ENCODE peak calls at places on chromosomes 16 and 17, in eight cellular contexts. One of them, this sample, is unnamed.

GRCh38 chr17:17205368-17206148 is 575 bp downstream of the PLD6 start:
- DNase-seq in AG04450: no peak
- DNase-seq in CD4-positive, alpha-beta T cell: peak; percentile 41
- DNase-seq in left lung: peak; percentile 75
- DNase-seq in CD8-positive, alpha-beta T cell: peak; percentile 63
- DNase-seq in CD4-positive, alpha-beta memory T cell: peak; percentile 57
- DNase-seq in CD8-positive, alpha-beta memory T cell: peak; percentile 45
- DNase-seq in testis: peak; percentile 74
- DNase-seq in this sample: no peak

GRCh38 chr16:24921229-24921628 is 75.5 kb downstream of the SLC5A11 start:
- DNase-seq in AG04450: no peak
- DNase-seq in left lung: no peak
- DNase-seq in CD8-positive, alpha-beta T cell: peak; percentile 5
- DNase-seq in testis: no peak
- DNase-seq in CD8-positive, alpha-beta memory T cell: no peak
- DNase-seq in CD4-positive, alpha-beta T cell: no peak
- DNase-seq in CD4-positive, alpha-beta memory T cell: no peak
- DNase-seq in this sample: no peak

GRCh38 chr16:75311383-75311938 is 60.0 kb upstream of the BCAR1 start:
- DNase-seq in testis: no peak
- DNase-seq in left lung: no peak
- DNase-seq in CD4-positive, alpha-beta T cell: no peak
- DNase-seq in CD8-positive, alpha-beta memory T cell: no peak
- DNase-seq in CD8-positive, alpha-beta T cell: no peak
- DNase-seq in AG04450: no peak
- DNase-seq in CD4-positive, alpha-beta memory T cell: no peak
- DNase-seq in this sample: no peak

GRCh38 chr16:87604572-87605135 is 2.3 kb downstream of the JPH3 start:
- DNase-seq in CD8-positive, alpha-beta memory T cell: no peak
- DNase-seq in CD8-positive, alpha-beta T cell: no peak
- DNase-seq in AG04450: no peak
- DNase-seq in CD4-positive, alpha-beta T cell: no peak
- DNase-seq in CD4-positive, alpha-beta memory T cell: no peak
- DNase-seq in left lung: no peak
- DNase-seq in testis: no peak
- DNase-seq in this sample: no peak

GRCh38 chr16:1762879-1763520 is 8.3 kb downstream of the NME3 start:
- DNase-seq in AG04450: no peak
- DNase-seq in testis: no peak
- DNase-seq in left lung: no peak
- DNase-seq in CD4-positive, alpha-beta memory T cell: no peak
- DNase-seq in CD8-positive, alpha-beta memory T cell: no peak
- DNase-seq in CD4-positive, alpha-beta T cell: no peak
- DNase-seq in CD8-positive, alpha-beta T cell: no peak
- DNase-seq in this sample: no peak

GRCh38 chr16:425740-426114 is 278 bp downstream of the RAB11FIP3 start:
- DNase-seq in left lung: no peak
- DNase-seq in CD8-positive, alpha-beta memory T cell: no peak
- DNase-seq in testis: no peak
- DNase-seq in CD4-positive, alpha-beta memory T cell: no peak
- DNase-seq in AG04450: no peak
- DNase-seq in CD4-positive, alpha-beta T cell: no peak
- DNase-seq in CD8-positive, alpha-beta T cell: no peak
- DNase-seq in this sample: no peak

GRCh38 chr16:84042879-84043485 is 387 bp upstream of the SLC38A8 start:
- DNase-seq in left lung: no peak
- DNase-seq in testis: no peak
- DNase-seq in AG04450: no peak
- DNase-seq in CD8-positive, alpha-beta T cell: no peak
- DNase-seq in CD4-positive, alpha-beta T cell: no peak
- DNase-seq in CD4-positive, alpha-beta memory T cell: no peak
- DNase-seq in CD8-positive, alpha-beta memory T cell: no peak
- DNase-seq in this sample: no peak

GRCh38 chr16:1812732-1813163 is 13.9 kb downstream of the HAGH start:
- DNase-seq in CD4-positive, alpha-beta memory T cell: peak; percentile 39
- DNase-seq in CD4-positive, alpha-beta T cell: peak; percentile 33
- DNase-seq in left lung: peak; percentile 84
- DNase-seq in AG04450: peak; percentile 74
- DNase-seq in CD8-positive, alpha-beta memory T cell: peak; percentile 51
- DNase-seq in testis: peak; percentile 74
- DNase-seq in CD8-positive, alpha-beta T cell: peak; percentile 55
- DNase-seq in this sample: peak; percentile 20

GRCh38 chr17:66673668-66674276 is 161.1 kb upstream of the CACNG5 start:
- DNase-seq in CD4-positive, alpha-beta memory T cell: peak; percentile 88
- DNase-seq in CD8-positive, alpha-beta memory T cell: peak; percentile 77
- DNase-seq in left lung: no peak
- DNase-seq in testis: peak; percentile 64
- DNase-seq in CD8-positive, alpha-beta T cell: peak; percentile 53
- DNase-seq in CD4-positive, alpha-beta T cell: peak; percentile 38
- DNase-seq in AG04450: peak; percentile 39
- DNase-seq in this sample: no peak

GRCh38 chr16:86901483-86901882 is 323.1 kb downstream of the FOXL1 start:
- DNase-seq in testis: no peak
- DNase-seq in AG04450: no peak
- DNase-seq in CD4-positive, alpha-beta T cell: no peak
- DNase-seq in CD4-positive, alpha-beta memory T cell: no peak
- DNase-seq in left lung: no peak
- DNase-seq in CD8-positive, alpha-beta T cell: no peak
- DNase-seq in CD8-positive, alpha-beta memory T cell: no peak
- DNase-seq in this sample: no peak

GRCh38 chr17:77444653-77445029 is 303.9 kb downstream of the SEC14L1 start:
- DNase-seq in CD8-positive, alpha-beta memory T cell: no peak
- DNase-seq in AG04450: no peak
- DNase-seq in CD4-positive, alpha-beta T cell: no peak
- DNase-seq in CD8-positive, alpha-beta T cell: no peak
- DNase-seq in CD4-positive, alpha-beta memory T cell: no peak
- DNase-seq in testis: peak; percentile 55
- DNase-seq in left lung: no peak
- DNase-seq in this sample: no peak

GRCh38 chr17:77443743-77444260 is 303.0 kb downstream of the SEC14L1 start:
- DNase-seq in CD8-positive, alpha-beta memory T cell: no peak
- DNase-seq in CD4-positive, alpha-beta T cell: no peak
- DNase-seq in left lung: no peak
- DNase-seq in testis: no peak
- DNase-seq in CD8-positive, alpha-beta T cell: no peak
- DNase-seq in CD4-positive, alpha-beta memory T cell: no peak
- DNase-seq in AG04450: no peak
- DNase-seq in this sample: no peak

GRCh38 chr17:77445030-77445907 is 304.5 kb downstream of the SEC14L1 start:
- DNase-seq in testis: no peak
- DNase-seq in CD8-positive, alpha-beta memory T cell: peak; percentile 96
- DNase-seq in CD4-positive, alpha-beta memory T cell: peak; percentile 95
- DNase-seq in CD8-positive, alpha-beta T cell: peak; percentile 79
- DNase-seq in AG04450: no peak
- DNase-seq in CD4-positive, alpha-beta T cell: peak; percentile 74
- DNase-seq in left lung: peak; percentile 75
- DNase-seq in this sample: no peak

GRCh38 chr17:77446959-77447634 is 306.3 kb downstream of the SEC14L1 start:
- DNase-seq in CD8-positive, alpha-beta memory T cell: no peak
- DNase-seq in left lung: no peak
- DNase-seq in testis: no peak
- DNase-seq in CD4-positive, alpha-beta T cell: no peak
- DNase-seq in CD8-positive, alpha-beta T cell: no peak
- DNase-seq in AG04450: no peak
- DNase-seq in CD4-positive, alpha-beta memory T cell: no peak
- DNase-seq in this sample: no peak

GRCh38 chr17:77445908-77446535 is 305.3 kb downstream of the SEC14L1 start:
- DNase-seq in CD8-positive, alpha-beta T cell: no peak
- DNase-seq in testis: peak; percentile 70
- DNase-seq in CD8-positive, alpha-beta memory T cell: no peak
- DNase-seq in AG04450: no peak
- DNase-seq in CD4-positive, alpha-beta memory T cell: peak; percentile 69
- DNase-seq in left lung: peak; percentile 70
- DNase-seq in CD4-positive, alpha-beta T cell: no peak
- DNase-seq in this sample: no peak
- H3K27ac ChIP-seq in CD8-positive, alpha-beta T cell: peak overlapping the region; percentile 72
- H3K27ac ChIP-seq in testis: peak overlapping the region; percentile 4
- H3K27ac ChIP-seq in CD8-positive, alpha-beta memory T cell: peak overlapping the region; percentile 71
- H3K27ac ChIP-seq in AG04450: peak overlapping the region; percentile 92
- H3K27ac ChIP-seq in CD4-positive, alpha-beta memory T cell: peak overlapping the region; percentile 90
- H3K27ac ChIP-seq in left lung: peak overlapping the region; percentile 60
- H3K27ac ChIP-seq in CD4-positive, alpha-beta T cell: peak overlapping the region; percentile 98
- H3K27ac ChIP-seq in this sample: no peak overlapping the region

GRCh38 chr17:1511756-1512321 is 4.6 kb downstream of the INPP5K start:
- DNase-seq in AG04450: no peak
- DNase-seq in testis: peak; percentile 54
- DNase-seq in CD8-positive, alpha-beta T cell: no peak
- DNase-seq in CD4-positive, alpha-beta T cell: no peak
- DNase-seq in left lung: no peak
- DNase-seq in CD4-positive, alpha-beta memory T cell: no peak
- DNase-seq in CD8-positive, alpha-beta memory T cell: no peak
- DNase-seq in this sample: no peak

GRCh38 chr17:1509255-1509943 is 7.0 kb downstream of the INPP5K start:
- DNase-seq in CD4-positive, alpha-beta T cell: no peak
- DNase-seq in AG04450: no peak
- DNase-seq in CD4-positive, alpha-beta memory T cell: no peak
- DNase-seq in testis: no peak
- DNase-seq in CD8-positive, alpha-beta T cell: no peak
- DNase-seq in left lung: no peak
- DNase-seq in CD8-positive, alpha-beta memory T cell: no peak
- DNase-seq in this sample: no peak

GRCh38 chr17:1515640-1516402 is 591 bp downstream of the INPP5K start:
- DNase-seq in testis: peak; percentile 82
- DNase-seq in CD4-positive, alpha-beta memory T cell: peak; percentile 72
- DNase-seq in CD4-positive, alpha-beta T cell: peak; percentile 46
- DNase-seq in left lung: peak; percentile 53
- DNase-seq in AG04450: peak; percentile 81
- DNase-seq in CD8-positive, alpha-beta memory T cell: peak; percentile 54
- DNase-seq in CD8-positive, alpha-beta T cell: peak; percentile 39
- DNase-seq in this sample: no peak

GRCh38 chr17:1512351-1512750 is 4.1 kb downstream of the INPP5K start:
- DNase-seq in testis: no peak
- DNase-seq in CD8-positive, alpha-beta T cell: no peak
- DNase-seq in CD8-positive, alpha-beta memory T cell: no peak
- DNase-seq in AG04450: no peak
- DNase-seq in CD4-positive, alpha-beta memory T cell: no peak
- DNase-seq in CD4-positive, alpha-beta T cell: no peak
- DNase-seq in left lung: no peak
- DNase-seq in this sample: no peak

DNA sequence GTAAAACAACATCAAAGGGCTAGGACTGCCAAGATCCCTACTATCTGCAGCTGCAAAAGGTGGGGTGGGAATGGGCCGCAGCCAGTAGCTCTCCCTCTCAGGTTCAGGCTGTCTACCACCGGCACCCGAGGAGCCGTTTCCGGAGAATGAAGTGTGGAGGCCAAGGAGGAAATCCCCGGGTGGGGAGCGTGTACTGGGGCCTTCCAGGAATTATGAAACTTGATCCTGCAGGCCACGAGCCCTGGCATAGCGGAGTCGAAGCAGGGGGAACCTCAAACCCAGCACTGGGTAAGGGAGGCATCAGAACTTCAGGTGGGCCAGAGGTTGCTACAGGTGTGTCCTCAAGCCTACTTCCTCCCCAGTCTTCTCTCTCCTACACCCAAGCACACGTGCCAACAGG is 5.1 kb downstream of the INPP5K start:
- DNase-seq in CD8-positive, alpha-beta T cell: no peak
- DNase-seq in AG04450: no peak
- DNase-seq in CD8-positive, alpha-beta memory T cell: no peak
- DNase-seq in left lung: no peak
- DNase-seq in testis: peak; percentile 42
- DNase-seq in CD4-positive, alpha-beta memory T cell: no peak
- DNase-seq in CD4-positive, alpha-beta T cell: no peak
- DNase-seq in this sample: no peak
- H3K27ac ChIP-seq in CD8-positive, alpha-beta T cell: no peak overlapping the region
- H3K27ac ChIP-seq in AG04450: no peak overlapping the region
- H3K27ac ChIP-seq in CD8-positive, alpha-beta memory T cell: no peak overlapping the region
- H3K27ac ChIP-seq in left lung: peak overlapping the region; percentile 83
- H3K27ac ChIP-seq in testis: no peak overlapping the region
- H3K27ac ChIP-seq in CD4-positive, alpha-beta memory T cell: no peak overlapping the region
- H3K27ac ChIP-seq in CD4-positive, alpha-beta T cell: no peak overlapping the region
- H3K27ac ChIP-seq in this sample: no peak overlapping the region

DNA sequence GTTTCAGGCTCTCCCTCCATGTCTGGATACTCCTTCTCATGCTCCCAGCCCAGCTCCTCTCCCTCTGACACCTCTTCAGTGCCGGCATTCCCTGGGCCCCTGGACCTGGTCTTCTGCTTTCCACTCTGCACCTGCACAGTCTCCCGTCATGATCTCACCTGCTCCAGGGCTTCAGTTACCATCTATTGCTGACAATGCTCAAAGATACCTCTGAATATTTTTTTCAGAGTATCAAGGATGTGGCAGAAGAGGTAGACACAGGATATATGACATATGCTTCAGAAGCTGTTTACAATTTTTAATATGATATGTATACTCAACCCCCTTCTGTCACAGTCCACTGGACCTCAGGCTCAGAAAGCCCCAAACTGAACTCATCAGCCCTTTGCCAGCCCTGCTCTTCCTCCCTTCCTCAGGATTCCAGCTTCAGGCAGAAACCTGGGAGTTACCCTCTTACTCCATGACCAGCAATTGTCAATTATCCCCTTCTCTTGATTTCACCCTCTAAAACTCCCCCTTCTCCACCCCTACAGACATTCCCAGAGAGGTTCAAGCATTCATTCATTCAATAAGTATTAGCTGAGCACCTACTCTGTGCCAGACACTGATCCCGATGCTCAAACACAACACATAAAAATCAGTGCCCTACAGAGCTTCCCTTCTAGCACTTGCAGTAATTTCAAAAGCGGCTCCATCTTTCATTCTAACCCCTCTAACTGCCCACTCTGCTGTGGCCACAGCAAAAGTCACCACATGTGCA is 7.8 kb upstream of the MLLT6 start:
- DNase-seq in AG04450: no peak
- DNase-seq in CD4-positive, alpha-beta T cell: no peak
- DNase-seq in CD8-positive, alpha-beta memory T cell: peak; percentile 28
- DNase-seq in CD4-positive, alpha-beta memory T cell: no peak
- DNase-seq in CD8-positive, alpha-beta T cell: no peak
- DNase-seq in left lung: no peak
- DNase-seq in testis: no peak
- DNase-seq in this sample: no peak
- H3K27ac ChIP-seq in AG04450: no peak overlapping the region
- H3K27ac ChIP-seq in CD4-positive, alpha-beta T cell: no peak overlapping the region
- H3K27ac ChIP-seq in CD8-positive, alpha-beta memory T cell: no peak overlapping the region
- H3K27ac ChIP-seq in CD4-positive, alpha-beta memory T cell: no peak overlapping the region
- H3K27ac ChIP-seq in CD8-positive, alpha-beta T cell: no peak overlapping the region
- H3K27ac ChIP-seq in left lung: no peak overlapping the region
- H3K27ac ChIP-seq in testis: no peak overlapping the region
- H3K27ac ChIP-seq in this sample: no peak overlapping the region

DNA sequence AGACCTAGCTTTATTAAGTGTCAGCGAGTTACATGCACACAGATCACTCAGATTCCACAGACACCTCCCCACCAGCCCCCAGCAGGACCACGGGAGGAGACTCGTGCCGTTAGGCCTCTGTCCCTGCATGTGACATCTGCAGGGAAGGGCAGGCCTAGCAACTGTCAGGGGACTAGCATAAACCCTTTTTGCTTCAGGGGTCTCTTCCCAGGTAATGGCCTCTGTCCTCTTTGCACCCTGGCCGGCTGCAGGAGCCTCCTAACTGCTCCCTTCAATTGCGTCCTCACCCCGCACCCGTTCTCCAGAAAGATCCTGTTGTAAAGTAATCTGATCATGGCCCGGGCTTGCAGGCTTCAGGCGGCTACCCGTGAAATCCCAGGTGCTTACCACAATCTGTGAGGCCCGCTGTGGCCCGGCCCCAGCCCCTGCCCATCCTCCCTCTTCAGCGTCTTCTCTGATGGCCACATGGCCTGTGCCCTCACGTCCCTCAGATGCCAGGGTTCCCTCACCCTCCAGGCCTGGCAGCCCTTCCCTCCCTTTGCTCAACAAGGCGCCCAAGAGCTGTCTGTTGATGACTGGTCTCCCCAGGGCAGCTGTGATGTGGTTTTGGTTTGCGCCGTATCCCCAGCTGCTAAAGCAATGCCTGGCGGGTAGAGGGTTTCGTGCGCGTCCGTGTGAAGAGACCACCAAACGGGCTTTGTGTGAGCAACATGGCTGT is 34.9 kb downstream of the PMM2 start:
- DNase-seq in CD8-positive, alpha-beta memory T cell: no peak
- DNase-seq in CD4-positive, alpha-beta memory T cell: no peak
- DNase-seq in left lung: no peak
- DNase-seq in CD4-positive, alpha-beta T cell: no peak
- DNase-seq in testis: no peak
- DNase-seq in CD8-positive, alpha-beta T cell: no peak
- DNase-seq in AG04450: no peak
- DNase-seq in this sample: no peak
- H3K27ac ChIP-seq in CD8-positive, alpha-beta memory T cell: no peak overlapping the region
- H3K27ac ChIP-seq in CD4-positive, alpha-beta memory T cell: no peak overlapping the region
- H3K27ac ChIP-seq in left lung: no peak overlapping the region
- H3K27ac ChIP-seq in CD4-positive, alpha-beta T cell: no peak overlapping the region
- H3K27ac ChIP-seq in testis: no peak overlapping the region
- H3K27ac ChIP-seq in CD8-positive, alpha-beta T cell: no peak overlapping the region
- H3K27ac ChIP-seq in AG04450: no peak overlapping the region
- H3K27ac ChIP-seq in this sample: no peak overlapping the region